ENCODE peak calls at places on chromosomes 1 and 21, in five cellular contexts. L is D721Med, J is activated B cell treated with CpG ODN at 0.5 μM for 24 hours, S is heart right ventricle, N is cardiac fibroblast. C is an unnamed sample.

GRCh38 chr1:176187001-176187400 is 20.1 kb downstream of the COP1 start:
- DNase-seq in L (no peak), J (no peak), S (no peak), N (no peak), C (no peak)

GRCh38 chr1:207867136-207868081 is 43.5 kb downstream of the CD34 start:
- DNase-seq in L (no peak), J (no peak), S (peak), N (no peak), C (no peak)

GRCh38 chr1:24886241-24886640 is 43.8 kb downstream of the RUNX3 start:
- DNase-seq in L (no peak), J (peak), S (no peak), N (no peak), C (peak)

GRCh38 chr1:106831511-106831910 is 225.0 kb upstream of the PRMT6 start:
- DNase-seq in L (no peak), J (no peak), S (no peak), N (no peak), C (no peak)

GRCh38 chr1:208222376-208223110 is 21.6 kb downstream of the PLXNA2 start:
- DNase-seq in L (no peak), J (no peak), S (no peak), N (no peak), C (no peak)

GRCh38 chr1:103527331-103527730 is 1.8 kb downstream of the RNPC3 start:
- DNase-seq in L (no peak), J (no peak), S (no peak), N (no peak), C (no peak)

GRCh38 chr1:19390901-19391595 is 78.9 kb downstream of the SLC66A1 start:
- DNase-seq in L (no peak), J (no peak), S (peak), N (peak), C (no peak)

GRCh38 chr1:38589036-38589435 is 270.5 kb downstream of the RRAGC start:
- DNase-seq in L (no peak), J (no peak), S (peak), N (no peak), C (no peak)

GRCh38 chr1:178282949-178283367 is 189.1 kb downstream of the RASAL2 start:
- DNase-seq in L (no peak), J (no peak), S (no peak), N (peak), C (no peak)

GRCh38 chr1:221761354-221762002 is 19.6 kb upstream of the DUSP10 start:
- DNase-seq in L (no peak), J (no peak), S (no peak), N (no peak), C (no peak)

GRCh38 chr1:3910769-3911520 is 10.9 kb upstream of the C1orf174 start:
- DNase-seq in L (peak), J (peak), S (peak), N (peak), C (no peak)

GRCh38 chr1:27348861-27349783 is 7.3 kb downstream of the SYTL1 start:
- DNase-seq in L (no peak), J (no peak), S (no peak), N (no peak), C (no peak)

GRCh38 chr1:203929741-203930309 is 68.4 kb downstream of the SNRPE start:
- DNase-seq in L (no peak), J (no peak), S (no peak), N (no peak), C (no peak)

GRCh38 chr1:169022648-169023047 is 83.8 kb upstream of the ATP1B1 start:
- DNase-seq in L (no peak), J (no peak), S (no peak), N (no peak), C (no peak)

GRCh38 chr1:237390798-237391197 is 348.8 kb downstream of the RYR2 start:
- DNase-seq in L (no peak), J (no peak), S (no peak), N (peak), C (no peak)

GRCh38 chr1:19123837-19124236 is 86.2 kb downstream of the UBR4 start:
- DNase-seq in L (no peak), J (no peak), S (no peak), N (no peak), C (no peak)

GRCh38 chr21:28605138-28605537 is 387.5 kb downstream of the LTN1 start:
- DNase-seq in L (no peak), J (no peak), S (no peak), N (no peak), C (no peak)

GRCh38 chr1:12053752-12054548 is 9.2 kb upstream of the TNFRSF8 start:
- DNase-seq in L (no peak), J (no peak), S (no peak), N (no peak), C (no peak)

GRCh38 chr1:97340951-97341350 is 579.9 kb downstream of the DPYD start:
- DNase-seq in L (no peak), J (no peak), S (no peak), N (peak), C (no peak)

GRCh38 chr1:31556481-31557006 is 19.8 kb upstream of the TINAGL1 start:
- DNase-seq in L (no peak), J (no peak), S (no peak), N (no peak), C (no peak)

GRCh38 chr1:212514782-212515181 is 82.1 kb downstream of the NENF start:
- DNase-seq in L (no peak), J (no peak), S (peak), N (no peak), C (no peak)

GRCh38 chr1:157842939-157843338 is 1.3 kb upstream of the CD5L start:
- DNase-seq in L (no peak), J (no peak), S (no peak), N (no peak), C (no peak)

GRCh38 chr1:6770727-6771567 is 14.3 kb upstream of the CAMTA1 start:
- DNase-seq in L (no peak), J (no peak), S (no peak), N (peak), C (no peak)

DNA sequence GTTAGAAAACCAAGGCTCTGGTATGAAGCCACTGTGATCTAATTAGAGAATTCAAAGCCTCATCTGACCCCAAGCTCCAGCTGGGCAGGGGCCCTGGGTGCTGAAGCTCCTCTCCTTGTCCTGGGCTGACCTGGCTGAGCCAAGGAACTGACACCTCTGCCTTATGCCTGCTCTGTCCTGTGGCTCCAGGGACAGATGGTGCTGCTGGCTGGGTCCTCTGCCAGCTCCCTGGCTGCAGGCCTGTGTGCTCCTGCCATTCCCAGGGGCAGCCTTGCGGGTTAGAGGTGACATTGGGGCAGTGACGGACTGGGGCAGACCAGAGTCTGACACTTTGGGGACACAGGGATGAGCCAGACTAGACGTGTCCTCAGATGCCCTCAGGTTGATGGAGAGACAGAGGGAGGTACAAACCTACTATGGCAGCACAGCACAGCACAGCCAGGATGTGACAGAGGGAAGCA is 11.8 kb downstream of the ACOT11 start:
- DNase-seq in L (no peak), J (no peak), S (peak), N (no peak), C (no peak)
- TF ChIP-seq CTCF in L (no peak), J (no peak), S (no peak), N (no peak), C (no peak)

DNA sequence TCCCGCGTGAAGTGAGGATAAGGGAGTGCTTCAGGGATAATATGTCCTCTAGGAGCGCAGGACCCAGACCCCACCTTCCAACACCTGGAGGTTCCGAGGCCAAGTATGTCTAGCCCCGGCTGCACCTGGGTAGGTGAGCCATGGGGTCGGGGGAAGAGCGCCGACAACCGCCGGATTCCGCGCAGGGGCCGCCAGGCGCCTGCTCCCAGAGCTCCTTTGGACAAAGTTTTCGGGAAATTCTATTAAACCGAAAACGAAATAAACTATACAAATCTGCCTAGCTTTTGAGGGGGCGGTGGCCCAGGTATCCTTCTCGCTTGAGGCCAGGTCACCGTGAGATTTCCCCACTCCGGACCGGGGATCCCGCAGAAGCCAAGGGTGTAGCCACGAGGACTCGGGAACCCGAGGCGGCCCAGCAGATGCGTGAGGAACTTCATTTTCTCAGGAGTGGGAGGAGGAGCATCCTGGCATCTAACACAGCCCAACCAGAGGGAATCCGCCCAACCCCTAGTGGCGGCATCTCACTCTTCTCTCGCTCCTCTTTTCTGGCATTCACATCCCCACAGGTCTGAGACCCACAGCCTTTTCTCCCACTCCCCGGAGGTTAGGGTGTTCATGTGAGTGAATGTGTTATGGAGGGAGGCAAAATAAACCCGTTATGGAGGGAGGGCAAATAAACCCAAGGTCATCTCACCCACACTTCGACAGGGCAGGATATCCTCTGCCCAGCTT is 2.3 kb upstream of the DMRTA2 start:
- DNase-seq in L (no peak), J (no peak), S (no peak), N (no peak), C (no peak)
- TF ChIP-seq CTCF in L (no peak), J (no peak), S (no peak), N (no peak), C (no peak)

GRCh38 chr1:65577278-65577677 is 156.8 kb downstream of the LEPR start:
- DNase-seq in L (no peak), J (no peak), S (no peak), N (no peak), C (no peak)

GRCh38 chr1:65584399-65584798 is 163.9 kb downstream of the LEPR start:
- DNase-seq in L (no peak), J (no peak), S (no peak), N (no peak), C (no peak)

DNA sequence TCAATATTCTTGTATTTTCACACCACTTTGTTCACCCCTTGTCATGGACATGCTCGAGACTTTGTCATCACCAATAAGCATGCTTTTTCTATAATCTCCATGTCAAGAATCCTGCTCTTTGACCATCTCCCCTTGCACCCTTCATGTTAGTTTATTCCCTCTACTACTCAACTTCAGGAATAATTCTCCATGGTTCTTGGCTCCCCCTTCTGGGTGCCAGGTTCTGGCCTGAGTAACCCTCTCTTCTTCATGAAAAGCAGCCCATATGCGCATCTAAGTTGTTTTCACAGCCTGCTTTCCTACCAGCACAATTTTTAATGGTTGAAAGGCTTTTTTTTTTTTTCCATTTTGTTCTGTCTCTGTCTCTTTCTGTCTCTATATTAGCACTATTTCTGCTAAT is 160.7 kb downstream of the LEPR start:
- DNase-seq in L (no peak), J (no peak), S (no peak), N (peak), C (no peak)
- TF ChIP-seq CTCF in L (no peak), J (no peak), S (no peak), N (peak), C (no peak)

GRCh38 chr1:2314297-2314802 is 77.0 kb downstream of the MORN1 start:
- DNase-seq in L (no peak), J (no peak), S (peak), N (peak), C (no peak)

GRCh38 chr1:2317230-2318065 is 73.9 kb downstream of the MORN1 start:
- DNase-seq in L (no peak), J (no peak), S (no peak), N (no peak), C (no peak)

GRCh38 chr1:2316451-2316940 is 74.9 kb downstream of the MORN1 start:
- DNase-seq in L (no peak), J (no peak), S (no peak), N (no peak), C (no peak)

GRCh38 chr1:2314803-2315710 is 76.3 kb downstream of the MORN1 start:
- DNase-seq in L (peak), J (peak), S (peak), N (no peak), C (no peak)

DNA sequence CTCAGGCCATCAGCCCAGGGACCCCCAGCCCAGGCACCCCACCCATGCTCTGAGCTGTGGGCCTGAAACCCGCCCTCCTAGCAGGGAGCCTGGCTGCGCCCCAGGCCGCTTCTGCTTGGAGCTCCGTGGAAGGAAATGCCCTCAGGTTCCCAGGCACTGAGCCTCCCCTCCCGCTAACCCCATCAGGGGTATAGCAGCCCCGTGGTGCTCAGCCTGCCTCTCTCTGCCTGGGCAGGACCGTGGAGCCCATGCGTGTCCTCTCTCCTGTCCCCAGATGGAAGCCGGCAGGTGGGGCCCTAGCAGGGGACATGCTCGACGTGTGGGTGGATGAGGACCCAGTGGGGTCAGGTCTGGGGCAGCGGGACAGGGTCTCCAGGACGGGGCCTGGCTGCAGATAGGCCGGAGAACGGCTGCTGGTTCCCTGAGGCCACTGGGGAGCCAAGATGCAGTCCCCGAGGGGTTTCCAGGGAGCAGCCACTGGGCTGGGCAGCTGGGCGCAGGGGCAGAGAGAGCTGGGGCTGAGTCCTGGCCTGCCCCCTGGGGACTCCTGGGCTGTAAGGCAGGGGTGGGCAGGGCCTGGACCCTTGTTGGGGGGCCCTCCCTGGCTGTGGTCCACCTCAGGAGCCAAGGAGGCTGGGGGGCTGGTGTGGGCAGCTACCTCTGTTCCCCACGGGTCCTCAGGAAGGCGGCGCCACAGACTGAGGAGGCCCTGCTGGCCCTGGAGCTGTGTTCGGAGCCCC is 75.5 kb downstream of the MORN1 start:
- DNase-seq in L (no peak), J (no peak), S (no peak), N (no peak), C (no peak)
- TF ChIP-seq CTCF in L (no peak), J (no peak), S (no peak), N (no peak), C (no peak)

C was measured in CD14-positive monocyte.